ENCODE peak calls at places on chromosomes 12 and 14, in nine cellular contexts. G is sigmoid colon, B is lower leg skin, Q is psoas muscle, F is heart left ventricle, L is HL-60, R is astrocyte of the spinal cord, T is tibial artery, Y is ovary. V is an unnamed sample.

GRCh38 chr12:124769166-124769530 is 94.5 kb downstream of the SCARB1 start:
- DNase-seq in G (no peak), B (no peak), Q (no peak), F (no peak), L (no peak), R (no peak), T (no peak), Y (no peak), V (no peak)

GRCh38 chr12:8779862-8780261 is 42.6 kb upstream of the A2ML1 start:
- DNase-seq in G (no peak), B (no peak), Q (no peak), F (no peak), L (no peak), R (no peak), T (no peak), Y (no peak), V (no peak)

GRCh38 chr14:59464651-59465569 is at the start of gene GPR135:
- DNase-seq in G (peak; percentile 88), B (no peak), Q (peak; percentile 77), F (peak; percentile 75), L (no peak), R (peak; percentile 58), T (peak; percentile 71), Y (peak; percentile 83), V (peak; percentile 72)

GRCh38 chr12:105672576-105672975 is 342.1 kb downstream of the C12orf75 start:
- DNase-seq in G (peak; percentile 90), B (peak; percentile 47), Q (peak; percentile 60), F (peak; percentile 80), L (no peak), R (no peak), T (peak; percentile 47), Y (peak; percentile 73), V (peak; percentile 59)

GRCh38 chr12:82725741-82726140 is 39.0 kb downstream of the TMTC2 start:
- DNase-seq in G (no peak), B (no peak), Q (no peak), F (no peak), L (no peak), R (no peak), T (no peak), Y (no peak), V (no peak)

GRCh38 chr14:32375663-32376062 is 46.6 kb downstream of the AKAP6 start:
- DNase-seq in G (no peak), B (no peak), Q (no peak), F (no peak), L (no peak), R (no peak), T (no peak), Y (no peak), V (no peak)

GRCh38 chr14:106845286-106846087 is 1319.1 kb downstream of the TMEM121 start:
- DNase-seq in G (no peak), B (no peak), Q (no peak), F (no peak), L (peak; percentile 88), R (no peak), T (no peak), Y (peak; percentile 69), V (peak; percentile 59)

GRCh38 chr12:101566318-101566717 is 28.5 kb upstream of the MYBPC1 start:
- DNase-seq in G (no peak), B (no peak), Q (no peak), F (no peak), L (no peak), R (no peak), T (no peak), Y (no peak), V (no peak)

GRCh38 chr12:30691122-30691879 is 4.4 kb downstream of the IPO8 start:
- DNase-seq in G (peak; percentile 65), B (no peak), Q (peak; percentile 18), F (no peak), L (no peak), R (peak; percentile 66), T (peak; percentile 23), Y (no peak), V (no peak)

GRCh38 chr14:35419429-35419841 is 14.9 kb upstream of the NFKBIA start:
- DNase-seq in G (no peak), B (no peak), Q (no peak), F (no peak), L (no peak), R (no peak), T (no peak), Y (no peak), V (no peak)

GRCh38 chr12:52069410-52070242 is at the start of gene ATG101:
- DNase-seq in G (peak; percentile 96), B (peak; percentile 88), Q (peak; percentile 89), F (peak; percentile 91), L (peak; percentile 93), R (peak; percentile 98), T (peak; percentile 91), Y (peak; percentile 92), V (peak; percentile 95)

GRCh38 chr12:46661161-46661845 is 164.5 kb downstream of the SLC38A4 start:
- DNase-seq in G (no peak), B (peak; percentile 42), Q (no peak), F (peak; percentile 29), L (peak; percentile 70), R (peak; percentile 92), T (peak; percentile 29), Y (no peak), V (peak; percentile 58)

GRCh38 chr12:113226696-113227095 is 5.4 kb downstream of the TPCN1 start:
- DNase-seq in G (no peak), B (no peak), Q (peak; percentile 53), F (no peak), L (no peak), R (no peak), T (no peak), Y (no peak), V (no peak)

DNA sequence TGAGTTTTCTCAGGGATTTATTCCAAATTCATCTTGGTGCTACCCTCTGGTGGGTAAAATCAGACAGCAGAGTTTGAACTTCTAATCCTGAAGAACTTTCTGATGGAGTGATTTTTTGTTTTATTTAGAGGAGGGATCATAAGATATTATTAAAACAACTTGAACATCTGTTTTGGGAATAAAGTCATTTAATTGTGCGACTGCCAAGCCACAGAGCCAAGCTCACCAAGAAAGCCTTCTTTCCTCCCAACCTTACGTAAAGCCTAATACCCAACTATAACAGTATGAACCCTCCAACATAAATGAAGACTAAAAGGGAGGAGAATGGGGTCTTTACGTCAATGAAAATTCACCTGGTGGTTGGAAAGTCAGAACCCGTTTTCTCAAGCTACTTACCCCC is 205.5 kb upstream of the IGF1 start:
- DNase-seq in G (no peak), B (no peak), Q (no peak), F (no peak), L (no peak), R (no peak), T (no peak), Y (no peak), V (no peak)
- TF ChIP-seq CTCF in G (no peak), B (no peak), Q (no peak), F (no peak), L (no peak), R (no peak), T (no peak), Y (no peak), V (no peak)

GRCh38 chr14:69985456-69985855 is 106.2 kb downstream of the SMOC1 start:
- DNase-seq in G (no peak), B (no peak), Q (no peak), F (no peak), L (no peak), R (no peak), T (peak; percentile 66), Y (no peak), V (no peak)

GRCh38 chr14:69979882-69980281 is 100.7 kb downstream of the SMOC1 start:
- DNase-seq in G (no peak), B (no peak), Q (no peak), F (no peak), L (no peak), R (no peak), T (no peak), Y (no peak), V (no peak)

GRCh38 chr14:69982220-69982795 is 103.1 kb downstream of the SMOC1 start:
- DNase-seq in G (no peak), B (no peak), Q (no peak), F (no peak), L (no peak), R (no peak), T (no peak), Y (no peak), V (no peak)

GRCh38 chr14:69983317-69983716 is 104.1 kb downstream of the SMOC1 start:
- DNase-seq in G (no peak), B (no peak), Q (no peak), F (no peak), L (no peak), R (no peak), T (no peak), Y (no peak), V (no peak)

DNA sequence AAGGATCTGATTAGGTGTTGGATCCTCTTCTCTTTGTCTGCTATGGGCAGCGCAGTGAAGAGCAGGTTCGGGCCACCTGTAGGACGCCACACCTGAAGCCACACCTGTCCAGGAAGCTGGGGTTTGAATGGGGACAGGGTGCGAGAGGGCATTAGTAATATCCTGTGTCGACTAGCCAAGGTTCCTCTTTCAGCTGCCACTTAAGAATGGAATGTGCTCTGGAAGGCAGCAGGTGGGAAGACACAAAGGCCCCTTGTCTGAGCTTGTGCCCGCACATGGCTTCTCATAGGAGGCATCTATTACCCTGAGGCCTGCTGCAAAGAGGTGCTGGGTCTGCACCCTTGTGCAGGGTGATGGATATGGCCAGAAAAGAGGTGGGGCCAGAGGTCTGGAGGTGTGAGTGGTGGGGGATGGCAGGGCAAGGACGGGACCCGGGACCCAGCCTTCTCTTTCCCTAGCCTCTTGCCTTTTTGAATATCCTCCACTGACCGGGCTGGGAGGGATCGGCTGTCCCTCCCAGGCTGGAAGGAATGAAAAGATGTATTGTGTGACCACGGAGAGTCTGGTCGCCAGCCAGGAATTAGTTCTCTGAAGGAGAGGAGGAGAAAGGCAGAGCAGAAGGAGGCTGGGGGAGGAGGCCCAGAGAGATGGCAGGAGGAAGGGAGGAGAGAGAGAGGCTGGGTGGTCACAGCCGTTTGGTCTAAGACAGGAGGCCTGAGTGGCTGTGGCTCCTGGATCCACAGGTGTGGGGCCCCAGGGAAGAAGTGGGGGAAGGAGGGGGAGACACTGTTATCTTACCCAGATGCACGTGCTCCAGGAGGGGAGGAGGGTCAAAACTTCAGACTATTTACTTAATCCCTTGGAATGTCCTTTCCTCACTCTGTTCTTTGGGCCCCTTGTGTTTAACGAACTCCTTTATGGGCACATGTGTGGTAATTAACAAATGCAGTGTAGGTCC is 101.5 kb downstream of the SMOC1 start:
- DNase-seq in G (no peak), B (no peak), Q (no peak), F (no peak), L (no peak), R (no peak), T (no peak), Y (no peak), V (peak; percentile 90)
- H3K4me3 ChIP-seq in G (no peak overlapping the region), B (no peak overlapping the region), Q (no peak overlapping the region), F (no peak overlapping the region), L (no peak overlapping the region), R (no peak overlapping the region), T (no peak overlapping the region), Y (no peak overlapping the region), V (no peak overlapping the region)

GRCh38 chr14:64465208-64465821 is at the start of gene AKAP5:
- DNase-seq in G (no peak), B (no peak), Q (peak; percentile 41), F (peak; percentile 70), L (peak; percentile 1), R (peak; percentile 23), T (peak; percentile 22), Y (peak; percentile 74), V (peak; percentile 51)
- TF ChIP-seq CTCF in G (no peak), B (no peak), Q (no peak), F (no peak), L (no peak), R (no peak), T (no peak), Y (no peak), V (no peak)

GRCh38 chr12:2963760-2964292 is 4.6 kb downstream of the TEAD4 start:
- DNase-seq in G (no peak), B (no peak), Q (peak; percentile 40), F (peak; percentile 65), L (no peak), R (peak; percentile 32), T (no peak), Y (no peak), V (no peak)
- H3K4me3 ChIP-seq in G (no peak overlapping the region), B (no peak overlapping the region), Q (peak overlapping the region; percentile 76), F (peak overlapping the region; percentile 24), L (no peak overlapping the region), R (peak overlapping the region; percentile 24), T (no peak overlapping the region), Y (no peak overlapping the region), V (no peak overlapping the region)